ENCODE peak calls at places on chromosomes 13 and 19, in seven cellular contexts. One of them, this sample, is unnamed.
A peak's percentile ranks its signal among the peaks of the same experiment; 100 is the strongest.

GRCh38 chr13:23751195-23751594 is 138.0 kb downstream of the MIPEP start:
- DNase-seq in CD8-positive, alpha-beta T cell: no peak
- DNase-seq in body of pancreas: no peak
- DNase-seq in glutamatergic neuron: no peak
- DNase-seq in endothelial cell: no peak
- DNase-seq in progenitor cell of endocrine pancreas: no peak
- DNase-seq in astrocyte: peak; percentile 23
- DNase-seq in this sample: no peak

GRCh38 chr13:97139704-97140103 is 82.4 kb upstream of the MBNL2 start:
- DNase-seq in glutamatergic neuron: no peak
- DNase-seq in body of pancreas: no peak
- DNase-seq in CD8-positive, alpha-beta T cell: no peak
- DNase-seq in progenitor cell of endocrine pancreas: no peak
- DNase-seq in astrocyte: no peak
- DNase-seq in endothelial cell: no peak
- DNase-seq in this sample: no peak

GRCh38 chr19:2867025-2867991 is at the start of gene ZNF556:
- DNase-seq in CD8-positive, alpha-beta T cell: no peak
- DNase-seq in astrocyte: no peak
- DNase-seq in endothelial cell: no peak
- DNase-seq in progenitor cell of endocrine pancreas: no peak
- DNase-seq in body of pancreas: no peak
- DNase-seq in glutamatergic neuron: no peak
- DNase-seq in this sample: no peak

GRCh38 chr19:19546751-19547162 is 8.7 kb downstream of the CILP2 start:
- DNase-seq in glutamatergic neuron: peak; percentile 19
- DNase-seq in CD8-positive, alpha-beta T cell: no peak
- DNase-seq in endothelial cell: no peak
- DNase-seq in body of pancreas: no peak
- DNase-seq in progenitor cell of endocrine pancreas: no peak
- DNase-seq in astrocyte: no peak
- DNase-seq in this sample: no peak

GRCh38 chr19:34269968-34270621 is 15.7 kb downstream of the GARRE1 start:
- DNase-seq in body of pancreas: peak; percentile 60
- DNase-seq in progenitor cell of endocrine pancreas: no peak
- DNase-seq in endothelial cell: peak; percentile 54
- DNase-seq in CD8-positive, alpha-beta T cell: peak; percentile 71
- DNase-seq in astrocyte: peak; percentile 77
- DNase-seq in glutamatergic neuron: no peak
- DNase-seq in this sample: no peak

GRCh38 chr13:39858794-39859193 is 203.3 kb downstream of the COG6 start:
- DNase-seq in CD8-positive, alpha-beta T cell: no peak
- DNase-seq in endothelial cell: no peak
- DNase-seq in glutamatergic neuron: no peak
- DNase-seq in body of pancreas: no peak
- DNase-seq in progenitor cell of endocrine pancreas: no peak
- DNase-seq in astrocyte: no peak
- DNase-seq in this sample: no peak

GRCh38 chr19:34969721-34970120 is 5.7 kb upstream of the ZNF792 start:
- DNase-seq in progenitor cell of endocrine pancreas: no peak
- DNase-seq in glutamatergic neuron: no peak
- DNase-seq in body of pancreas: no peak
- DNase-seq in endothelial cell: no peak
- DNase-seq in CD8-positive, alpha-beta T cell: no peak
- DNase-seq in astrocyte: no peak
- DNase-seq in this sample: peak; percentile 42

GRCh38 chr13:29884671-29885424 is 34.4 kb upstream of the UBL3 start:
- DNase-seq in body of pancreas: no peak
- DNase-seq in CD8-positive, alpha-beta T cell: no peak
- DNase-seq in endothelial cell: peak; percentile 15
- DNase-seq in progenitor cell of endocrine pancreas: no peak
- DNase-seq in glutamatergic neuron: no peak
- DNase-seq in astrocyte: peak; percentile 58
- DNase-seq in this sample: no peak

GRCh38 chr13:31747966-31748365 is 8.6 kb downstream of the RXFP2 start:
- DNase-seq in astrocyte: no peak
- DNase-seq in progenitor cell of endocrine pancreas: no peak
- DNase-seq in glutamatergic neuron: no peak
- DNase-seq in endothelial cell: no peak
- DNase-seq in body of pancreas: no peak
- DNase-seq in CD8-positive, alpha-beta T cell: no peak
- DNase-seq in this sample: no peak

GRCh38 chr19:53193534-53194222 is 520 bp upstream of the ZNF665 start:
- DNase-seq in glutamatergic neuron: no peak
- DNase-seq in body of pancreas: no peak
- DNase-seq in progenitor cell of endocrine pancreas: no peak
- DNase-seq in endothelial cell: no peak
- DNase-seq in CD8-positive, alpha-beta T cell: no peak
- DNase-seq in astrocyte: no peak
- DNase-seq in this sample: no peak

GRCh38 chr13:80131204-80131603 is 209.7 kb downstream of the SPRY2 start:
- DNase-seq in progenitor cell of endocrine pancreas: peak; percentile 20
- DNase-seq in endothelial cell: peak; percentile 54
- DNase-seq in glutamatergic neuron: peak; percentile 86
- DNase-seq in body of pancreas: peak; percentile 66
- DNase-seq in astrocyte: peak; percentile 49
- DNase-seq in CD8-positive, alpha-beta T cell: no peak
- DNase-seq in this sample: no peak

GRCh38 chr13:76848596-76848995 is 37.6 kb downstream of the KCTD12 start:
- DNase-seq in endothelial cell: no peak
- DNase-seq in progenitor cell of endocrine pancreas: no peak
- DNase-seq in astrocyte: no peak
- DNase-seq in glutamatergic neuron: peak; percentile 70
- DNase-seq in CD8-positive, alpha-beta T cell: no peak
- DNase-seq in body of pancreas: no peak
- DNase-seq in this sample: no peak

GRCh38 chr13:21625366-21625765 is 21.4 kb upstream of the MICU2 start:
- DNase-seq in glutamatergic neuron: no peak
- DNase-seq in body of pancreas: no peak
- DNase-seq in progenitor cell of endocrine pancreas: no peak
- DNase-seq in CD8-positive, alpha-beta T cell: no peak
- DNase-seq in astrocyte: peak; percentile 7
- DNase-seq in endothelial cell: no peak
- DNase-seq in this sample: no peak

GRCh38 chr13:52786747-52787146 is 47.1 kb upstream of the CNMD start:
- DNase-seq in endothelial cell: no peak
- DNase-seq in CD8-positive, alpha-beta T cell: no peak
- DNase-seq in progenitor cell of endocrine pancreas: no peak
- DNase-seq in astrocyte: no peak
- DNase-seq in body of pancreas: no peak
- DNase-seq in glutamatergic neuron: no peak
- DNase-seq in this sample: no peak

GRCh38 chr13:33129886-33130285 is 113.7 kb downstream of the KL start:
- DNase-seq in glutamatergic neuron: no peak
- DNase-seq in progenitor cell of endocrine pancreas: no peak
- DNase-seq in body of pancreas: no peak
- DNase-seq in endothelial cell: no peak
- DNase-seq in CD8-positive, alpha-beta T cell: no peak
- DNase-seq in astrocyte: no peak
- DNase-seq in this sample: no peak

GRCh38 chr13:110015253-110015652 is 228.9 kb upstream of the IRS2 start:
- DNase-seq in body of pancreas: peak; percentile 74
- DNase-seq in glutamatergic neuron: no peak
- DNase-seq in endothelial cell: no peak
- DNase-seq in CD8-positive, alpha-beta T cell: no peak
- DNase-seq in progenitor cell of endocrine pancreas: no peak
- DNase-seq in astrocyte: peak; percentile 42
- DNase-seq in this sample: no peak

DNA sequence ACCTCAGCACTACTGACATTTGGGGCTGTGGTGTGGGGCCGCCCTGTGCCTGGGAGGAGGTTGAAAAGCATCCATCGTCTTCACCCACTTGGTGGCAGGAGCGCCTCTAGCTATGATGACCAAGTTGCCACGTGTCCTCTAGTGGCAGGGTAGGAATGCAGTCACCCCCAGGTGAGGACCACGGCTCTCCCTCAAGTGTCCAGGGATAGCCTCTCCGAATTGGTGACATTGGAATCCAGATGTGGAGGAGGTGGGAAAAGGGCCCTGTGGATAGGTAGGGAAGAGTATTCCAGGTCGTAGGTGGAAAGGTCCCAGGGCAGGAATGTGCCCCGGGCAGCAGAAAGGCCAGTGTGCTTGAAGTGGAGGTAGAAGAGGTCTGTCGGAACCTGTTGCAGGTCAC is 37.6 kb downstream of the ARHGEF18 start:
- DNase-seq in body of pancreas: no peak
- DNase-seq in astrocyte: no peak
- DNase-seq in glutamatergic neuron: no peak
- DNase-seq in endothelial cell: no peak
- DNase-seq in CD8-positive, alpha-beta T cell: no peak
- DNase-seq in progenitor cell of endocrine pancreas: no peak
- DNase-seq in this sample: no peak
- TF ChIP-seq CTCF in body of pancreas: no peak
- TF ChIP-seq CTCF in astrocyte: no peak
- TF ChIP-seq CTCF in glutamatergic neuron: no peak
- TF ChIP-seq CTCF in endothelial cell: no peak
- TF ChIP-seq CTCF in CD8-positive, alpha-beta T cell: no peak
- TF ChIP-seq CTCF in progenitor cell of endocrine pancreas: no peak
- TF ChIP-seq CTCF in this sample: no peak

DNA sequence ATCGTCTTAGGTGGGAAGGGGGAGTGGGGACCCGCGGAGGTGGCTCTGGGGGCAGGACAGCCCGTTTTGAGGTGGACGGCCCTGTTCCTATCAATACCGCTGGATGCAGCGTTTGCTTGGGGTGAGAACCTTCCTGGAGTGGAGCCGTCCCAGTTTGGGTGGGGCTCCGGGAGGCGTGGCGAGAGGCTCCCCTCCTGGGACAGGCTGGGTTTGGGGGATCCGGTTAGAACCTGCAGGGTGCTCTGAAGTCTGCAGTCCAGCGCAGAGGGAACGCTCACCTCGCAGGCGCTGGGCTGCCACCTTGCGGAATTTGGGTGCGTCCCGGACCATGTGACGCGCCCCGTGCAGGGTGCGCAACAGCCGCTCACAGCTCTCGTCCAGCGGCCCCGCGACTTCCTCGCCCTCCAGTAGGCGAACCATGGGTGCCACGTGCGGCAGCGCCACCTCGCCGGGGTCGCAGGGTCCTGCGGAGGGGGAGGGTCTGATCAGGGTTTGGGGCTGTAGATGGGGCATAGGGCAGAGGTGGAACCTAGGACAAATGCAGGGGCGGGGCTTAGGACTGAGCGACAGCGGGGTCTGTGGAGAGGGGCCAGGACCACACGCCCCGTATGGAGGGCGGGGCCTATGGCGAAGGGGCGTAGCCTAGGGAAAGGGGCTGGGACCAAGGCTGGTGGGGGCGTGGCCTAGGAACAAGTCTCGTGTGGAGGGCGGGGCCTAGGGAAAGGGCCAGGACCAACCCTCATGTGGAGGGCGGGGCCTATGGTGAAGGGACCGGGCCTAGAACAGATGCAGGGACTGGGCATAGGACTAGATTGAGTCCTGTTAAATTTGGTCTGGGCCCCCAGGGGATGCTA is 13.8 kb downstream of the SH2D3A start:
- DNase-seq in endothelial cell: peak; percentile 71
- DNase-seq in CD8-positive, alpha-beta T cell: peak; percentile 73
- DNase-seq in astrocyte: peak; percentile 39
- DNase-seq in progenitor cell of endocrine pancreas: peak; percentile 74
- DNase-seq in body of pancreas: peak; percentile 68
- DNase-seq in glutamatergic neuron: peak; percentile 86
- DNase-seq in this sample: peak; percentile 83
- TF ChIP-seq CTCF in endothelial cell: no peak
- TF ChIP-seq CTCF in CD8-positive, alpha-beta T cell: peak; percentile 47
- TF ChIP-seq CTCF in astrocyte: no peak
- TF ChIP-seq CTCF in progenitor cell of endocrine pancreas: peak; percentile 49
- TF ChIP-seq CTCF in body of pancreas: no peak
- TF ChIP-seq CTCF in glutamatergic neuron: no peak
- TF ChIP-seq CTCF in this sample: peak; percentile 44

GRCh38 chr13:43800828-43801227 is 14.1 kb upstream of the ENOX1 start:
- DNase-seq in astrocyte: no peak
- DNase-seq in glutamatergic neuron: no peak
- DNase-seq in progenitor cell of endocrine pancreas: no peak
- DNase-seq in CD8-positive, alpha-beta T cell: no peak
- DNase-seq in body of pancreas: no peak
- DNase-seq in endothelial cell: no peak
- DNase-seq in this sample: no peak

GRCh38 chr13:43802511-43802910 is 15.7 kb upstream of the ENOX1 start:
- DNase-seq in CD8-positive, alpha-beta T cell: no peak
- DNase-seq in glutamatergic neuron: no peak
- DNase-seq in endothelial cell: no peak
- DNase-seq in body of pancreas: no peak
- DNase-seq in astrocyte: no peak
- DNase-seq in progenitor cell of endocrine pancreas: no peak
- DNase-seq in this sample: no peak

GRCh38 chr13:43805681-43806128 is 18.9 kb upstream of the ENOX1 start:
- DNase-seq in endothelial cell: no peak
- DNase-seq in astrocyte: no peak
- DNase-seq in glutamatergic neuron: no peak
- DNase-seq in CD8-positive, alpha-beta T cell: no peak
- DNase-seq in progenitor cell of endocrine pancreas: no peak
- DNase-seq in body of pancreas: no peak
- DNase-seq in this sample: no peak

GRCh38 chr13:43805071-43805468 is 18.3 kb upstream of the ENOX1 start:
- DNase-seq in astrocyte: peak; percentile 89
- DNase-seq in glutamatergic neuron: no peak
- DNase-seq in progenitor cell of endocrine pancreas: no peak
- DNase-seq in body of pancreas: no peak
- DNase-seq in endothelial cell: no peak
- DNase-seq in CD8-positive, alpha-beta T cell: no peak
- DNase-seq in this sample: no peak

DNA sequence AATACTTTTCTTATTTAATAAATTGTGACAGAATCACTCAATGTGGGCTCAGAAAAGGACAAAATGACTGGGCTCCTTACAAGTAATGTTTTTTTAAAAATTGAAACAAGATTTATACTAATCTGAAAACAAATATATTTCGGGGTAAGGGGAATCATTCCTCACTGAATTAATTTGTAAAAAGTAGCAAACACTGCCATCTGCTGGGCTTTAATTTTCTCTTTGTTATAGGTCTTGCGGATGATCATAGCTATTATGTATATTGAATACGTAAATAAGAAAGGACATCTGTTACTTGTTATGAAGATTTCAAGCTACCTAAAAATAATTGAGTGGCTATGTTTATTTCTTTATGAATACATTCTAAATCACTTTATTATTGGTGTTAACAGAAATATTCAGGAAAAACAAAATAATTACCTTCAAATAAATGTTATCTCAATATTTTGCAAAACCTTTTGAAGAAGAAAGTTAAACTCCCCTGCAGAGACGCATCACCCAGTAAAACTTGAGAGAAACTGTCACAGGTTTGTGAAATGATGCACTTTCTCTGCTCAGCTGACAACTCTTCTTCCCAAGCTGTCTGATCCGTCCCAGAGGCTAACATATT is 17.8 kb upstream of the ENOX1 start:
- DNase-seq in body of pancreas: no peak
- DNase-seq in endothelial cell: peak; percentile 42
- DNase-seq in progenitor cell of endocrine pancreas: no peak
- DNase-seq in astrocyte: peak; percentile 44
- DNase-seq in glutamatergic neuron: no peak
- DNase-seq in CD8-positive, alpha-beta T cell: peak; percentile 22
- DNase-seq in this sample: no peak
- TF ChIP-seq CTCF in body of pancreas: peak; percentile 67
- TF ChIP-seq CTCF in endothelial cell: peak; percentile 72
- TF ChIP-seq CTCF in progenitor cell of endocrine pancreas: peak; percentile 78
- TF ChIP-seq CTCF in astrocyte: peak; percentile 36
- TF ChIP-seq CTCF in glutamatergic neuron: peak; percentile 77
- TF ChIP-seq CTCF in CD8-positive, alpha-beta T cell: peak; percentile 69
- TF ChIP-seq CTCF in this sample: peak; percentile 71

DNA sequence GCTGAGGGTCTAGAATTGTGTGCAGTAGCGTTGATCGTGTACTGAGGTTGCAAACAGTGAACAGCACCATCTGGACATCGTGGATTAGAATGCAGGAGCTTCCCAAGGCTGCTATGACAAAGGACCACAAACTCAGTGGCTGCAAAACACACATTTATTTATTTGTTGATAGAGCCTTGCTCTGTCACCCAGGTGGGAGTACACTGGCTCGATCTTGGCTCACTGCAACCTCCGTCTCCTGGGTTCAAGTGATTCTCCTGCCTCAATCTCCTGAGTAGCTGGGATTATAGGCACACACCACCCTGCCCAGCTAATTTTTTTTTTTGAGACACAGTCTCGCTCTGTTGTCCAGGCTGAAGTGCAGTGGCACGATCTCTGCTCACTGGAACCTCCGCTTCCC is 2.3 kb upstream of the UHRF1 start:
- DNase-seq in CD8-positive, alpha-beta T cell: no peak
- DNase-seq in glutamatergic neuron: no peak
- DNase-seq in astrocyte: no peak
- DNase-seq in body of pancreas: no peak
- DNase-seq in progenitor cell of endocrine pancreas: no peak
- DNase-seq in endothelial cell: no peak
- DNase-seq in this sample: no peak
- TF ChIP-seq CTCF in CD8-positive, alpha-beta T cell: no peak
- TF ChIP-seq CTCF in glutamatergic neuron: no peak
- TF ChIP-seq CTCF in astrocyte: no peak
- TF ChIP-seq CTCF in body of pancreas: no peak
- TF ChIP-seq CTCF in progenitor cell of endocrine pancreas: no peak
- TF ChIP-seq CTCF in endothelial cell: no peak
- TF ChIP-seq CTCF in this sample: no peak

This sample was measured in osteocyte.